ENCODE peak calls at places on chromosomes 5 and 9, in five cellular contexts. Q is GM06990, D is BE2C, F is neural crest cell, Z is prostate gland. A is an unnamed sample.

GRCh38 chr5:146059349-146060220 is 45.8 kb downstream of the PLAC8L1 start:
- DNase-seq in Q (no peak), D (no peak), F (no peak), Z (no peak), A (no peak)

GRCh38 chr5:119360905-119361605 is 5.2 kb downstream of the TNFAIP8 start:
- DNase-seq in Q (no peak), D (no peak), F (no peak), Z (no peak), A (no peak)

GRCh38 chr9:87996355-87996860 is 22.1 kb upstream of the CDK20 start:
- DNase-seq in Q (no peak), D (no peak), F (no peak), Z (no peak), A (no peak)

GRCh38 chr5:124876564-124876963 is 130.1 kb upstream of the ZNF608 start:
- DNase-seq in Q (no peak), D (no peak), F (no peak), Z (no peak), A (no peak)

GRCh38 chr9:124342946-124343485 is 72.2 kb downstream of the PSMB7 start:
- DNase-seq in Q (no peak), D (peak; percentile 67), F (peak; percentile 25), Z (peak; percentile 58), A (peak; percentile 61)

GRCh38 chr5:10034008-10034407 is 215.7 kb downstream of the ATPSCKMT start:
- DNase-seq in Q (no peak), D (peak; percentile 84), F (no peak), Z (no peak), A (peak; percentile 45)

GRCh38 chr9:131254107-131254491 is 22.2 kb downstream of the FAM78A start:
- DNase-seq in Q (peak; percentile 66), D (no peak), F (no peak), Z (no peak), A (no peak)

GRCh38 chr5:601771-602465 is 10.2 kb upstream of the CEP72 start:
- DNase-seq in Q (no peak), D (peak; percentile 4), F (no peak), Z (no peak), A (no peak)

GRCh38 chr9:91790912-91791311 is 159.1 kb downstream of the ROR2 start:
- DNase-seq in Q (no peak), D (no peak), F (no peak), Z (no peak), A (no peak)

GRCh38 chr5:7850241-7850532 is 746 bp downstream of the CFAP90 start:
- DNase-seq in Q (no peak), D (no peak), F (no peak), Z (no peak), A (no peak)

GRCh38 chr9:128026255-128027165 is 40.6 kb downstream of the NAIF1 start:
- DNase-seq in Q (peak; percentile 71), D (no peak), F (no peak), Z (no peak), A (no peak)

GRCh38 chr5:111553889-111554288 is 41.6 kb upstream of the STARD4 start:
- DNase-seq in Q (no peak), D (no peak), F (no peak), Z (no peak), A (no peak)

GRCh38 chr5:75050415-75050814 is 1.9 kb downstream of the GCNT4 start:
- DNase-seq in Q (no peak), D (peak; percentile 37), F (peak; percentile 17), Z (no peak), A (peak; percentile 62)
- TF ChIP-seq CTCF in Q (peak; percentile 18), D (peak; percentile 58), F (no peak), Z (no peak), A (peak; percentile 24)

GRCh38 chr5:140795259-140795641 is 598 bp downstream of the PCDHA2 start:
- DNase-seq in Q (no peak), D (peak; percentile 57), F (no peak), Z (no peak), A (no peak)

GRCh38 chr5:140791111-140791510 is 3.5 kb upstream of the PCDHA2 start:
- DNase-seq in Q (no peak), D (no peak), F (no peak), Z (no peak), A (no peak)

GRCh38 chr5:140796718-140797095 is 2.1 kb downstream of the PCDHA2 start:
- DNase-seq in Q (no peak), D (no peak), F (no peak), Z (no peak), A (no peak)

GRCh38 chr5:140794594-140795258 is at the start of gene PCDHA2:
- DNase-seq in Q (no peak), D (peak; percentile 59), F (no peak), Z (no peak), A (no peak)
- TF ChIP-seq CTCF in Q (no peak), D (peak; percentile 87), F (peak; percentile 67), Z (no peak), A (no peak)

DNA sequence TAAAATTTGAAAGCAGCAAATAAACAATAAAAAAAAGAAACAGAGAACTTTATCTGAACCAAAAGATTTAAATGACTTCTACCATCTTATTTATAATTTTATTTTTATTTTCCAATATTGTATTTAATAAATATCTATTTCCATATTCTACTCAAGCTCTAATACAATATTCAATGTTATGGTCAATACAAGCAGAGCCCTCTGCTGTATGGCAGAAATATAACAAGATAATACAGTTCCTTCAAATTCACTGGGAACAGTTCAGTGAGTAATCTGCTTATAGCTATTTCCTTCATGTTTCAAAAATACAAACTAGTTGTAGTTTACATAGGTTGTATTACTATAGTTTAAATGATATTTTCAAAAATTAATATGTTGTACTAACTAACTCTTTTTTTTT is 332.7 kb downstream of the PRDM9 start:
- DNase-seq in Q (no peak), D (no peak), F (no peak), Z (no peak), A (no peak)
- TF ChIP-seq CTCF in Q (no peak), D (peak; percentile 12), F (peak; percentile 45), Z (no peak), A (peak; percentile 25)

GRCh38 chr5:97844797-97845196 is 661.8 kb upstream of the RIOK2 start:
- DNase-seq in Q (no peak), D (no peak), F (no peak), Z (no peak), A (no peak)
- TF ChIP-seq CTCF in Q (no peak), D (no peak), F (no peak), Z (no peak), A (no peak)

DNA sequence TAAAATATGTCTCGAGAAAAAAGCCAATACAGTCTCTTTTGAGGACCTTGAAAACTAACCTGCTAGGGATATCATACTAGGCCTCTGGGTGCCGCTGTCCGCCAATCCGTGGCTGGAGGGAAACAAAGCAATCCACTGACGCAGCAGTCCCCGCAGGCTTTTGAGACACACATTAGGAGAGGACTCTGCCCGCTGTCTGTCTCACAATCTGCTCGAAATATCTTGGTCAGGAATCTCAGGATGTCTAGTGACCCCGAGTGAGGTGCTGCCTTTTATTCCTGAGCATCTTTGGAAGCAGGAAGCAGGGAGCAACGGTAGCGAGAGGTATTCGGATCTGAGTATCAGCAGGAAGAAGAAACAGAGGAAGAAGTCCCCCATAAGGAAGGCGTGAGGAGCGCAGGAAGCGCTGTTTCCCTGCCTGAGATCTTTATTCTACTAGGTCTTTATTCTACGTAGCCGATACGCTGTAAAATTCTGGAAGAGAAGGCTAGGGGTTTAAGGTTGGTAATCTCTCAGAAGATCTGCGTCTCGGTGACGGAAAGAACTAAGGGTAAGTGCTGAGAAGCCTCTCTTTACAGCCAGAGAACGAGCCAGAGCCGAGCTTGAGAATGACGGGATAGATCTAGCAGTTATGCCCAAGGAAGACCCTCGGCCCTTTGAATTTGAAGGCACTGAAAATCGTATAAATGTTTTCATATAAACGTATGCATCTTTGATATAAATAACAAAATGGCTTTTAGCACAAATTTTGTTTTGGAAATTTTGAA is 4.0 kb upstream of the PCDHGA1 start:
- DNase-seq in Q (peak; percentile 38), D (peak; percentile 43), F (no peak), Z (no peak), A (peak; percentile 75)
- TF ChIP-seq CTCF in Q (peak; percentile 90), D (peak; percentile 42), F (peak; percentile 64), Z (peak; percentile 35), A (peak; percentile 47)

GRCh38 chr9:95343725-95344287 is 26.3 kb upstream of the FANCC start:
- DNase-seq in Q (no peak), D (no peak), F (no peak), Z (no peak), A (no peak)

GRCh38 chr9:95342571-95342970 is 25.1 kb upstream of the FANCC start:
- DNase-seq in Q (no peak), D (no peak), F (no peak), Z (no peak), A (no peak)

GRCh38 chr9:95338243-95338642 is 20.7 kb upstream of the FANCC start:
- DNase-seq in Q (no peak), D (no peak), F (no peak), Z (no peak), A (no peak)

GRCh38 chr9:95344735-95345134 is 27.2 kb upstream of the FANCC start:
- DNase-seq in Q (no peak), D (no peak), F (no peak), Z (no peak), A (no peak)

GRCh38 chr9:95341262-95342011 is 23.9 kb upstream of the FANCC start:
- DNase-seq in Q (no peak), D (no peak), F (no peak), Z (no peak), A (no peak)
- TF ChIP-seq CTCF in Q (no peak), D (peak; percentile 36), F (peak; percentile 16), Z (peak; percentile 15), A (no peak)

GRCh38 chr5:134554319-134555222 is 29.1 kb downstream of the JADE2 start:
- DNase-seq in Q (peak; percentile 76), D (peak; percentile 88), F (no peak), Z (peak; percentile 97), A (no peak)
- TF ChIP-seq CTCF in Q (no peak), D (no peak), F (no peak), Z (peak; percentile 55), A (no peak)

GRCh38 chr5:170861855-170862766 is at the start of gene RANBP17:
- DNase-seq in Q (peak; percentile 70), D (peak; percentile 95), F (peak; percentile 65), Z (peak; percentile 6), A (peak; percentile 89)
- TF ChIP-seq CTCF in Q (no peak), D (peak; percentile 1), F (peak; percentile 19), Z (no peak), A (no peak)

GRCh38 chr5:60698316-60698715 is 1.6 kb downstream of the DEPDC1B start:
- DNase-seq in Q (no peak), D (no peak), F (no peak), Z (no peak), A (no peak)

GRCh38 chr5:60700347-60700815 is 415 bp upstream of the DEPDC1B start:
- DNase-seq in Q (no peak), D (peak; percentile 10), F (no peak), Z (peak; percentile 9), A (no peak)

GRCh38 chr5:60703944-60704343 is 4.0 kb upstream of the DEPDC1B start:
- DNase-seq in Q (no peak), D (no peak), F (no peak), Z (no peak), A (no peak)

GRCh38 chr5:60701317-60701988 is 1.5 kb upstream of the DEPDC1B start:
- DNase-seq in Q (no peak), D (no peak), F (no peak), Z (no peak), A (no peak)

GRCh38 chr5:60699549-60700346 is at the start of gene DEPDC1B:
- DNase-seq in Q (peak; percentile 96), D (peak; percentile 94), F (peak; percentile 86), Z (peak; percentile 87), A (peak; percentile 95)
- TF ChIP-seq CTCF in Q (peak; percentile 46), D (peak; percentile 53), F (peak; percentile 44), Z (peak; percentile 4), A (no peak)